ENCODE peak calls at places on chromosomes 13 and 19, in nine cellular contexts. S is CD4-positive, alpha-beta T cell; F is AG04449; H is activated CD4-positive, alpha-beta T cell treated with anti-CD3 and anti-CD28 coated beads for 24 hours; R is iPS-NIHi11; Z is frontal cortex; K is NCI-H1092 treated with DMSO at 0.1 percent for 48 hours; M is neural progenitor cell; O is hippocampal formation. X is an unnamed sample.

GRCh38 chr13:30924321-30924720 is 8.1 kb upstream of the TEX26 start:
- DNase-seq in R (no peak), K (no peak), F (no peak), S (no peak), M (no peak), O (no peak), H (no peak), Z (no peak), X (no peak)

GRCh38 chr13:27172495-27172842 is 858 bp upstream of the USP12 start:
- DNase-seq in O (no peak), H (no peak), R (no peak), K (peak; percentile 27), M (no peak), F (no peak), Z (no peak), S (no peak), X (no peak)

GRCh38 chr19:23776507-23777205 is 18.0 kb upstream of the ZNF681 start:
- DNase-seq in K (no peak), H (no peak), R (no peak), M (no peak), O (no peak), S (no peak), F (no peak), Z (no peak), X (no peak)

GRCh38 chr13:67935655-67936054 is 705.5 kb upstream of the PCDH9 start:
- DNase-seq in O (no peak), Z (no peak), R (no peak), K (no peak), H (no peak), F (no peak), S (no peak), M (no peak), X (no peak)

GRCh38 chr19:48715276-48715675 is 4.2 kb downstream of the MAMSTR start:
- DNase-seq in O (no peak), S (no peak), F (no peak), Z (no peak), H (no peak), R (no peak), M (no peak), K (no peak), X (no peak)

GRCh38 chr13:43368003-43368402 is 344.6 kb downstream of the DNAJC15 start:
- DNase-seq in H (no peak), O (no peak), M (no peak), R (no peak), Z (no peak), F (no peak), K (no peak), S (no peak), X (no peak)

GRCh38 chr13:29934531-29935308 is 84.3 kb upstream of the UBL3 start:
- DNase-seq in M (no peak), F (no peak), O (no peak), H (no peak), Z (no peak), R (no peak), K (no peak), S (no peak), X (no peak)

GRCh38 chr19:28929026-28929425 is 283.9 kb downstream of the UQCRFS1 start:
- DNase-seq in M (no peak), R (no peak), H (no peak), Z (no peak), S (no peak), K (no peak), F (no peak), O (no peak), X (no peak)

GRCh38 chr19:29364224-29364726 is 151.3 kb upstream of the UQCRFS1 start:
- DNase-seq in Z (no peak), O (no peak), R (no peak), S (no peak), K (no peak), M (peak; percentile 8), H (no peak), F (no peak), X (no peak)

GRCh38 chr19:403221-404036 is 5.5 kb downstream of the C2CD4C start:
- DNase-seq in R (no peak), F (no peak), K (peak; percentile 66), Z (no peak), H (no peak), M (no peak), S (no peak), O (no peak), X (no peak)

GRCh38 chr19:38455031-38455430 is 21.5 kb downstream of the RYR1 start:
- DNase-seq in M (peak; percentile 83), S (no peak), K (no peak), R (peak; percentile 78), Z (no peak), H (no peak), F (no peak), O (no peak), X (no peak)

X was measured in NT2/D1.